ENCODE peak calls at places on chromosomes 2 and 18, in ten cellular contexts. One of them, this sample, is unnamed.

GRCh38 chr2:236671820-236672520 is 102.3 kb downstream of the ACKR3 start:
- DNase-seq in hepatocyte: no peak
- DNase-seq in endodermal cell: peak
- DNase-seq in right atrium auricular region: peak
- DNase-seq in left ventricle myocardium inferior: no peak
- DNase-seq in CD4-positive, alpha-beta memory T cell: no peak
- DNase-seq in CD4-positive, CD25-positive, alpha-beta regulatory T cell: no peak
- DNase-seq in PC-9: no peak
- DNase-seq in esophagus squamous epithelium: no peak
- DNase-seq in cardiac muscle cell: no peak
- DNase-seq in this sample: peak

GRCh38 chr2:226327830-226328229 is 471.8 kb downstream of the IRS1 start:
- DNase-seq in hepatocyte: no peak
- DNase-seq in endodermal cell: no peak
- DNase-seq in right atrium auricular region: no peak
- DNase-seq in left ventricle myocardium inferior: no peak
- DNase-seq in CD4-positive, alpha-beta memory T cell: no peak
- DNase-seq in CD4-positive, CD25-positive, alpha-beta regulatory T cell: no peak
- DNase-seq in PC-9: peak
- DNase-seq in esophagus squamous epithelium: no peak
- DNase-seq in cardiac muscle cell: no peak
- DNase-seq in this sample: no peak

GRCh38 chr2:133561045-133561852 is 7.0 kb downstream of the NCKAP5 start:
- DNase-seq in hepatocyte: peak
- DNase-seq in endodermal cell: no peak
- DNase-seq in right atrium auricular region: no peak
- DNase-seq in left ventricle myocardium inferior: no peak
- DNase-seq in CD4-positive, alpha-beta memory T cell: no peak
- DNase-seq in CD4-positive, CD25-positive, alpha-beta regulatory T cell: no peak
- DNase-seq in PC-9: no peak
- DNase-seq in esophagus squamous epithelium: no peak
- DNase-seq in cardiac muscle cell: peak
- DNase-seq in this sample: no peak

GRCh38 chr18:56853961-56854360 is 202.8 kb downstream of the WDR7 start:
- DNase-seq in hepatocyte: no peak
- DNase-seq in endodermal cell: no peak
- DNase-seq in right atrium auricular region: no peak
- DNase-seq in left ventricle myocardium inferior: no peak
- DNase-seq in CD4-positive, alpha-beta memory T cell: no peak
- DNase-seq in CD4-positive, CD25-positive, alpha-beta regulatory T cell: no peak
- DNase-seq in PC-9: no peak
- DNase-seq in esophagus squamous epithelium: no peak
- DNase-seq in cardiac muscle cell: no peak
- DNase-seq in this sample: no peak

GRCh38 chr2:218027426-218028188 is 24.8 kb upstream of the TNS1 start:
- DNase-seq in hepatocyte: no peak
- DNase-seq in endodermal cell: peak
- DNase-seq in right atrium auricular region: peak
- DNase-seq in left ventricle myocardium inferior: no peak
- DNase-seq in CD4-positive, alpha-beta memory T cell: no peak
- DNase-seq in CD4-positive, CD25-positive, alpha-beta regulatory T cell: no peak
- DNase-seq in PC-9: no peak
- DNase-seq in esophagus squamous epithelium: no peak
- DNase-seq in cardiac muscle cell: no peak
- DNase-seq in this sample: no peak

GRCh38 chr2:72198532-72199241 is 51.0 kb upstream of the CYP26B1 start:
- DNase-seq in hepatocyte: no peak
- DNase-seq in endodermal cell: no peak
- DNase-seq in right atrium auricular region: no peak
- DNase-seq in left ventricle myocardium inferior: no peak
- DNase-seq in CD4-positive, alpha-beta memory T cell: no peak
- DNase-seq in CD4-positive, CD25-positive, alpha-beta regulatory T cell: no peak
- DNase-seq in PC-9: no peak
- DNase-seq in esophagus squamous epithelium: no peak
- DNase-seq in cardiac muscle cell: peak
- DNase-seq in this sample: peak

GRCh38 chr18:57890266-57890665 is 87.2 kb upstream of the ATP8B1 start:
- DNase-seq in hepatocyte: no peak
- DNase-seq in endodermal cell: no peak
- DNase-seq in right atrium auricular region: no peak
- DNase-seq in left ventricle myocardium inferior: no peak
- DNase-seq in CD4-positive, alpha-beta memory T cell: no peak
- DNase-seq in CD4-positive, CD25-positive, alpha-beta regulatory T cell: no peak
- DNase-seq in PC-9: no peak
- DNase-seq in esophagus squamous epithelium: no peak
- DNase-seq in cardiac muscle cell: no peak
- DNase-seq in this sample: no peak

GRCh38 chr18:60049172-60049571 is 149.4 kb downstream of the PMAIP1 start:
- DNase-seq in hepatocyte: no peak
- DNase-seq in endodermal cell: no peak
- DNase-seq in right atrium auricular region: no peak
- DNase-seq in left ventricle myocardium inferior: no peak
- DNase-seq in CD4-positive, alpha-beta memory T cell: no peak
- DNase-seq in CD4-positive, CD25-positive, alpha-beta regulatory T cell: no peak
- DNase-seq in PC-9: no peak
- DNase-seq in esophagus squamous epithelium: no peak
- DNase-seq in cardiac muscle cell: no peak
- DNase-seq in this sample: no peak

DNA sequence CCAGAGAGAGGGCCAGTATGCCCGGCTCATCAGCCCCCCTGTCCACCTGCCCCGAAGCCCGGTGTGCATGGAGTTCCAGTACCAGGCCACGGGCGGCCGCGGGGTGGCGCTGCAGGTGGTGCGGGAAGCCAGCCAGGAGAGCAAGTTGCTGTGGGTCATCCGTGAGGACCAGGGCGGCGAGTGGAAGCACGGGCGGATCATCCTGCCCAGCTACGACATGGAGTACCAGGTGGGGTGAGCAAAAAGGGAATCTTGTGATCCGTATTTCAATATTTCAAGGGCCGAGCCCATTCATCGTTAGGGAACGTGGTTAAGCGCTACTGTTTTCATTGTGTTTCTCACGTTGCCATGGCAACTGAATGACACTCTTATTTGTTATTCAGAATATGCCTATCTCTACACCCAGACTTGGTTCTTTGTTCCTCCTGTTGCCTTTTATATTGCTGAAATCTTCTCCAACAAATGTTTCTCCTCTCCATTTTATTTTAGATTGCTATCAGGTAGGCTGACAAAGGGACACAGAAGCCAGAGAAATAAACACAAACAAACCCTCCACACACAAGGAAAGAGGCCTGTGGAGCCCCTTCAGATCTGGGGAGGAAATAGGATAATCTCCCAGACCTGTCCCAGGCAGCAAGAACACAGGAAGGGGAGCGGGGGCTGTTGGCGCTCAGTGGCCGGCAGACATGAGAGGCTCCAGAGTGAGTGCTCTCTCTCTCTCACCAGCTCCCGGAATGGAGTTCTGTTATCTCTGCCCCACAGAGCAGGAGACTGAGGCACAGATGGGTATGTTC is 81.6 kb downstream of the NRP2 start:
- DNase-seq in hepatocyte: peak
- DNase-seq in endodermal cell: peak
- DNase-seq in right atrium auricular region: peak
- DNase-seq in left ventricle myocardium inferior: peak
- DNase-seq in CD4-positive, alpha-beta memory T cell: peak
- DNase-seq in CD4-positive, CD25-positive, alpha-beta regulatory T cell: no peak
- DNase-seq in PC-9: peak
- DNase-seq in esophagus squamous epithelium: no peak
- DNase-seq in cardiac muscle cell: peak
- DNase-seq in this sample: peak
- H3K4me3 ChIP-seq in hepatocyte: no peak
- H3K4me3 ChIP-seq in endodermal cell: no peak
- H3K4me3 ChIP-seq in right atrium auricular region: no peak
- H3K4me3 ChIP-seq in left ventricle myocardium inferior: no peak
- H3K4me3 ChIP-seq in CD4-positive, alpha-beta memory T cell: no peak
- H3K4me3 ChIP-seq in CD4-positive, CD25-positive, alpha-beta regulatory T cell: no peak
- H3K4me3 ChIP-seq in PC-9: no peak
- H3K4me3 ChIP-seq in esophagus squamous epithelium: no peak
- H3K4me3 ChIP-seq in cardiac muscle cell: no peak
- H3K4me3 ChIP-seq in this sample: no peak

GRCh38 chr2:1208522-1208921 is 204.7 kb upstream of the TPO start:
- DNase-seq in hepatocyte: no peak
- DNase-seq in endodermal cell: no peak
- DNase-seq in right atrium auricular region: no peak
- DNase-seq in left ventricle myocardium inferior: no peak
- DNase-seq in CD4-positive, alpha-beta memory T cell: no peak
- DNase-seq in CD4-positive, CD25-positive, alpha-beta regulatory T cell: no peak
- DNase-seq in PC-9: no peak
- DNase-seq in esophagus squamous epithelium: no peak
- DNase-seq in cardiac muscle cell: no peak
- DNase-seq in this sample: no peak

GRCh38 chr2:1207962-1208510 is 205.2 kb upstream of the TPO start:
- DNase-seq in hepatocyte: no peak
- DNase-seq in endodermal cell: no peak
- DNase-seq in right atrium auricular region: no peak
- DNase-seq in left ventricle myocardium inferior: no peak
- DNase-seq in CD4-positive, alpha-beta memory T cell: no peak
- DNase-seq in CD4-positive, CD25-positive, alpha-beta regulatory T cell: no peak
- DNase-seq in PC-9: no peak
- DNase-seq in esophagus squamous epithelium: no peak
- DNase-seq in cardiac muscle cell: no peak
- DNase-seq in this sample: no peak

GRCh38 chr2:1209246-1209645 is 204.0 kb upstream of the TPO start:
- DNase-seq in hepatocyte: no peak
- DNase-seq in endodermal cell: no peak
- DNase-seq in right atrium auricular region: no peak
- DNase-seq in left ventricle myocardium inferior: no peak
- DNase-seq in CD4-positive, alpha-beta memory T cell: no peak
- DNase-seq in CD4-positive, CD25-positive, alpha-beta regulatory T cell: no peak
- DNase-seq in PC-9: no peak
- DNase-seq in esophagus squamous epithelium: no peak
- DNase-seq in cardiac muscle cell: no peak
- DNase-seq in this sample: no peak

GRCh38 chr2:1203772-1204171 is 209.5 kb upstream of the TPO start:
- DNase-seq in hepatocyte: no peak
- DNase-seq in endodermal cell: no peak
- DNase-seq in right atrium auricular region: no peak
- DNase-seq in left ventricle myocardium inferior: no peak
- DNase-seq in CD4-positive, alpha-beta memory T cell: no peak
- DNase-seq in CD4-positive, CD25-positive, alpha-beta regulatory T cell: no peak
- DNase-seq in PC-9: no peak
- DNase-seq in esophagus squamous epithelium: no peak
- DNase-seq in cardiac muscle cell: no peak
- DNase-seq in this sample: no peak

DNA sequence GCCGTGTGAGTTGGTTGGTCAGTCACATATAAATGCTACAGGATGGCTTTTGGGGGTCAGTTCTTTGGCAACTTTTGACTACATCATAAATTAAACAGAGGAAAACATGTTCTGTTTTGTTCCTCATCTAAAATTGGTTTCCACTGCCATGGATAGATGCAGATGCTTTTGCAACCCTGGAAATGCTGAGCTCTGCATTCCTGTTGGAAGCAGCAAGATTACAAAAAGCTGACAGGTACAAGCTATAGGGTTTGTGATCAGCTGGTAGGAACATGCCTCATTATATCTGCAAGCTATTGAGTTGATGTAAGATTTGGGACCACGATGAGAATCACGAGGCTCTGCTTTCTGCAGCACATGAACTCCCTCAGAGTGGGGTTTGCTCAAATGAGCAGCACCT is 207.4 kb upstream of the TPO start:
- DNase-seq in hepatocyte: no peak
- DNase-seq in endodermal cell: no peak
- DNase-seq in right atrium auricular region: no peak
- DNase-seq in left ventricle myocardium inferior: no peak
- DNase-seq in CD4-positive, alpha-beta memory T cell: no peak
- DNase-seq in CD4-positive, CD25-positive, alpha-beta regulatory T cell: no peak
- DNase-seq in PC-9: no peak
- DNase-seq in esophagus squamous epithelium: no peak
- DNase-seq in cardiac muscle cell: no peak
- DNase-seq in this sample: no peak
- H3K27ac ChIP-seq in hepatocyte: no peak
- H3K27ac ChIP-seq in endodermal cell: no peak
- H3K27ac ChIP-seq in right atrium auricular region: no peak
- H3K27ac ChIP-seq in left ventricle myocardium inferior: no peak
- H3K27ac ChIP-seq in CD4-positive, alpha-beta memory T cell: no peak
- H3K27ac ChIP-seq in CD4-positive, CD25-positive, alpha-beta regulatory T cell: no peak
- H3K27ac ChIP-seq in PC-9: no peak
- H3K27ac ChIP-seq in esophagus squamous epithelium: no peak
- H3K27ac ChIP-seq in cardiac muscle cell: no peak
- H3K27ac ChIP-seq in this sample: no peak

GRCh38 chr2:38075436-38076249 is at the start of gene CYP1B1:
- DNase-seq in hepatocyte: no peak
- DNase-seq in endodermal cell: peak
- DNase-seq in right atrium auricular region: no peak
- DNase-seq in left ventricle myocardium inferior: peak
- DNase-seq in CD4-positive, alpha-beta memory T cell: no peak
- DNase-seq in CD4-positive, CD25-positive, alpha-beta regulatory T cell: no peak
- DNase-seq in PC-9: no peak
- DNase-seq in esophagus squamous epithelium: no peak
- DNase-seq in cardiac muscle cell: no peak
- DNase-seq in this sample: peak

GRCh38 chr2:38074047-38074774 is 1.7 kb downstream of the CYP1B1 start:
- DNase-seq in hepatocyte: no peak
- DNase-seq in endodermal cell: peak
- DNase-seq in right atrium auricular region: no peak
- DNase-seq in left ventricle myocardium inferior: peak
- DNase-seq in CD4-positive, alpha-beta memory T cell: no peak
- DNase-seq in CD4-positive, CD25-positive, alpha-beta regulatory T cell: no peak
- DNase-seq in PC-9: peak
- DNase-seq in esophagus squamous epithelium: no peak
- DNase-seq in cardiac muscle cell: peak
- DNase-seq in this sample: peak

GRCh38 chr2:38076250-38076709 is 329 bp upstream of the CYP1B1 start:
- DNase-seq in hepatocyte: peak
- DNase-seq in endodermal cell: peak
- DNase-seq in right atrium auricular region: peak
- DNase-seq in left ventricle myocardium inferior: peak
- DNase-seq in CD4-positive, alpha-beta memory T cell: no peak
- DNase-seq in CD4-positive, CD25-positive, alpha-beta regulatory T cell: no peak
- DNase-seq in PC-9: no peak
- DNase-seq in esophagus squamous epithelium: peak
- DNase-seq in cardiac muscle cell: peak
- DNase-seq in this sample: peak

GRCh38 chr2:38073211-38074005 is 2.5 kb downstream of the CYP1B1 start:
- DNase-seq in hepatocyte: no peak
- DNase-seq in endodermal cell: peak
- DNase-seq in right atrium auricular region: no peak
- DNase-seq in left ventricle myocardium inferior: no peak
- DNase-seq in CD4-positive, alpha-beta memory T cell: no peak
- DNase-seq in CD4-positive, CD25-positive, alpha-beta regulatory T cell: no peak
- DNase-seq in PC-9: peak
- DNase-seq in esophagus squamous epithelium: no peak
- DNase-seq in cardiac muscle cell: peak
- DNase-seq in this sample: peak

GRCh38 chr2:38074775-38075435 is 1.0 kb downstream of the CYP1B1 start:
- DNase-seq in hepatocyte: peak
- DNase-seq in endodermal cell: peak
- DNase-seq in right atrium auricular region: no peak
- DNase-seq in left ventricle myocardium inferior: peak
- DNase-seq in CD4-positive, alpha-beta memory T cell: no peak
- DNase-seq in CD4-positive, CD25-positive, alpha-beta regulatory T cell: no peak
- DNase-seq in PC-9: peak
- DNase-seq in esophagus squamous epithelium: no peak
- DNase-seq in cardiac muscle cell: peak
- DNase-seq in this sample: peak
- H3K4me3 ChIP-seq in hepatocyte: peak
- H3K4me3 ChIP-seq in endodermal cell: peak
- H3K4me3 ChIP-seq in right atrium auricular region: peak
- H3K4me3 ChIP-seq in left ventricle myocardium inferior: peak
- H3K4me3 ChIP-seq in CD4-positive, alpha-beta memory T cell: no peak
- H3K4me3 ChIP-seq in CD4-positive, CD25-positive, alpha-beta regulatory T cell: no peak
- H3K4me3 ChIP-seq in PC-9: peak
- H3K4me3 ChIP-seq in esophagus squamous epithelium: peak
- H3K4me3 ChIP-seq in cardiac muscle cell: peak
- H3K4me3 ChIP-seq in this sample: peak

GRCh38 chr2:239249781-239250180 is 151.0 kb downstream of the HDAC4 start:
- DNase-seq in hepatocyte: no peak
- DNase-seq in endodermal cell: no peak
- DNase-seq in right atrium auricular region: peak
- DNase-seq in left ventricle myocardium inferior: peak
- DNase-seq in CD4-positive, alpha-beta memory T cell: no peak
- DNase-seq in CD4-positive, CD25-positive, alpha-beta regulatory T cell: no peak
- DNase-seq in PC-9: no peak
- DNase-seq in esophagus squamous epithelium: no peak
- DNase-seq in cardiac muscle cell: peak
- DNase-seq in this sample: peak
- H3K27ac ChIP-seq in hepatocyte: peak
- H3K27ac ChIP-seq in endodermal cell: peak
- H3K27ac ChIP-seq in right atrium auricular region: peak
- H3K27ac ChIP-seq in left ventricle myocardium inferior: peak
- H3K27ac ChIP-seq in CD4-positive, alpha-beta memory T cell: no peak
- H3K27ac ChIP-seq in CD4-positive, CD25-positive, alpha-beta regulatory T cell: no peak
- H3K27ac ChIP-seq in PC-9: no peak
- H3K27ac ChIP-seq in esophagus squamous epithelium: no peak
- H3K27ac ChIP-seq in cardiac muscle cell: no peak
- H3K27ac ChIP-seq in this sample: no peak

This sample was measured in right cardiac atrium.